ENCODE peak calls at places on chromosomes 16 and 17, in seven cellular contexts. R is fibroblast of pulmonary artery; P is stimulated activated CD8-positive, alpha-beta memory T cell treated with anti-CD3 and anti-CD28 coated beads, Interleukin-12 subunit alpha, Interleukin-12 subunit beta, amount 100 ng/mL, for 4 hours; Y is activated T-helper 9 cell treated with anti-CD3 and anti-CD28 coated beads, Interleukin-2, amount 50 U/mL, for 16 hours; O is CD8-positive, alpha-beta memory T cell; Z is epithelial cell of esophagus; K is astrocyte of the spinal cord. I is an unnamed sample.

GRCh38 chr17:81285179-81285878 is 9.8 kb downstream of the SLC38A10 start:
- DNase-seq in P (peak), Z (no peak), O (peak), Y (peak), R (peak), K (peak), I (no peak)

GRCh38 chr17:78529871-78530670 is 47.1 kb downstream of the DNAH17 start:
- DNase-seq in P (no peak), R (no peak), Y (no peak), Z (no peak), K (no peak), O (no peak), I (no peak)

GRCh38 chr16:29645699-29646187 is 17.3 kb upstream of the SPN start:
- DNase-seq in P (no peak), R (peak), Y (no peak), K (peak), Z (peak), O (no peak), I (no peak)

GRCh38 chr16:49463529-49463928 is 89.9 kb downstream of the C16orf78 start:
- DNase-seq in P (peak), R (no peak), K (no peak), O (peak), Z (no peak), Y (peak), I (no peak)

GRCh38 chr17:48486557-48486956 is 44.3 kb downstream of the HOXB1 start:
- DNase-seq in Z (peak), P (no peak), Y (no peak), R (peak), O (no peak), K (peak), I (peak)

GRCh38 chr16:12079411-12079965 is 103.0 kb downstream of the SNX29 start:
- DNase-seq in K (no peak), Y (no peak), O (no peak), P (no peak), R (no peak), Z (no peak), I (no peak)

GRCh38 chr16:14329727-14330363 is 258.7 kb downstream of the MRTFB start:
- DNase-seq in R (no peak), Z (no peak), P (no peak), K (no peak), O (no peak), Y (no peak), I (no peak)

GRCh38 chr16:65936096-65936495 is 430.4 kb upstream of the CDH5 start:
- DNase-seq in P (no peak), K (peak), O (no peak), R (no peak), Y (no peak), Z (no peak), I (no peak)

GRCh38 chr17:73841431-73842060 is 197.3 kb upstream of the SDK2 start:
- DNase-seq in K (no peak), Z (no peak), R (no peak), Y (no peak), O (no peak), P (no peak), I (peak)

GRCh38 chr17:55238931-55239297 is 25.8 kb upstream of the HLF start:
- DNase-seq in Z (peak), P (no peak), R (no peak), Y (no peak), K (no peak), O (no peak), I (peak)

GRCh38 chr16:4371481-4372314 is at the start of gene VASN:
- DNase-seq in Y (peak), O (peak), R (peak), P (peak), K (peak), Z (peak), I (peak)

GRCh38 chr17:60493847-60494321 is 32.2 kb downstream of the APPBP2 start:
- DNase-seq in K (no peak), R (peak), P (no peak), O (no peak), Y (no peak), Z (no peak), I (no peak)

GRCh38 chr16:72680732-72681131 is 367.2 kb downstream of the ZFHX3 start:
- DNase-seq in Y (no peak), Z (no peak), O (no peak), P (no peak), K (no peak), R (no peak), I (no peak)

GRCh38 chr17:61482467-61482866 is 30.2 kb downstream of the TBX4 start:
- DNase-seq in P (no peak), O (no peak), Z (no peak), Y (no peak), K (no peak), R (no peak), I (no peak)

GRCh38 chr17:48804936-48805411 is 12.1 kb downstream of the TTLL6 start:
- DNase-seq in R (peak), O (peak), Y (peak), K (peak), P (peak), Z (peak), I (peak)

GRCh38 chr17:72358465-72358864 is 237.6 kb downstream of the SOX9 start:
- DNase-seq in R (peak), Z (peak), P (no peak), O (no peak), Y (no peak), K (peak), I (peak)

GRCh38 chr17:42438600-42439567 is 15.8 kb upstream of the CAVIN1 start:
- DNase-seq in O (no peak), P (no peak), R (peak), Z (peak), Y (no peak), K (no peak), I (no peak)

GRCh38 chr17:50923611-50924010 is 57.5 kb upstream of the TOB1 start:
- DNase-seq in Z (no peak), O (no peak), R (no peak), Y (no peak), K (no peak), P (no peak), I (no peak)

GRCh38 chr17:33944412-33944811 is 310.7 kb upstream of the CCL2 start:
- DNase-seq in Z (no peak), R (no peak), K (no peak), Y (no peak), O (no peak), P (no peak), I (no peak)

GRCh38 chr16:630815-631405 is at the start of gene WFIKKN1:
- DNase-seq in Y (no peak), Z (no peak), R (no peak), K (no peak), P (no peak), O (no peak), I (no peak)

GRCh38 chr16:50538411-50539052 is 9.7 kb upstream of the NKD1 start:
- DNase-seq in O (no peak), Y (no peak), K (no peak), Z (peak), R (no peak), P (no peak), I (peak)

GRCh38 chr16:76535-77272 is 1.3 kb upstream of the MPG start:
- DNase-seq in K (peak), O (no peak), P (no peak), Z (peak), R (peak), Y (no peak), I (peak)

GRCh38 chr16:57479422-57480126 is 6.7 kb downstream of the DOK4 start:
- DNase-seq in P (no peak), R (peak), Y (no peak), K (peak), O (no peak), Z (peak), I (no peak)

GRCh38 chr16:50102046-50102756 is 36.4 kb downstream of the HEATR3 start:
- DNase-seq in O (no peak), K (peak), Y (no peak), R (peak), Z (peak), P (no peak), I (peak)

GRCh38 chr16:80592273-80592672 is 51.5 kb downstream of the DYNLRB2 start:
- DNase-seq in K (no peak), Z (no peak), P (no peak), Y (no peak), R (no peak), O (no peak), I (no peak)

GRCh38 chr17:48191362-48191761 is 83.8 kb downstream of the SNX11 start:
- DNase-seq in K (no peak), O (no peak), P (no peak), R (no peak), Z (no peak), Y (no peak), I (no peak)

GRCh38 chr17:67477687-67478086 is 100.6 kb downstream of the PITPNC1 start:
- DNase-seq in Y (peak), R (no peak), O (no peak), K (peak), Z (peak), P (peak), I (peak)

GRCh38 chr17:3798273-3799180 is 2.5 kb downstream of the ITGAE start:
- DNase-seq in K (no peak), P (no peak), R (no peak), Y (no peak), O (no peak), Z (no peak), I (no peak)

GRCh38 chr16:86514656-86515376 is 4.5 kb downstream of the FOXF1 start:
- DNase-seq in P (no peak), Z (no peak), Y (no peak), R (no peak), O (no peak), K (peak), I (no peak)

GRCh38 chr16:22300427-22301071 is 3.3 kb downstream of the POLR3E start:
- DNase-seq in P (no peak), O (no peak), Z (peak), Y (no peak), K (peak), R (peak), I (peak)

GRCh38 chr17:44610331-44610730 is 45.9 kb upstream of the MEIOC start:
- DNase-seq in P (no peak), Z (no peak), R (no peak), O (no peak), Y (no peak), K (no peak), I (no peak)

GRCh38 chr16:20671903-20672302 is 25.6 kb downstream of the ACSM1 start:
- DNase-seq in K (no peak), R (no peak), Y (no peak), Z (no peak), P (no peak), O (no peak), I (no peak)

GRCh38 chr17:28188841-28189263 is 130.1 kb upstream of the TMEM97 start:
- DNase-seq in O (no peak), P (no peak), R (no peak), K (no peak), Y (no peak), Z (peak), I (peak)

GRCh38 chr16:79821911-79822310 is 221.4 kb upstream of the MAF start:
- DNase-seq in Z (peak), R (no peak), O (no peak), P (no peak), K (no peak), Y (no peak), I (no peak)

I was measured in RWPE1.